ENCODE peak calls at places on chromosomes 4 and X, in five cellular contexts. J is CD4-positive, CD25-positive, alpha-beta regulatory T cell; X is cardiac muscle cell; C is MV-4-11; R is mesothelial cell of epicardium. D is an unnamed sample.

GRCh38 chrX:66046612-66047235 is 6.8 kb upstream of the VSIG4 start:
- DNase-seq in J (no peak), C (peak), R (no peak), X (no peak), D (peak)

GRCh38 chrX:44223150-44223549 is 120.3 kb downstream of the EFHC2 start:
- DNase-seq in C (no peak), X (peak), J (no peak), R (no peak), D (no peak)

GRCh38 chr4:168651374-168651773 is 154.5 kb downstream of the PALLD start:
- DNase-seq in C (no peak), J (no peak), R (no peak), X (no peak), D (no peak)

GRCh38 chr4:133812236-133812635 is 389.4 kb downstream of the PABPC4L start:
- DNase-seq in X (no peak), R (no peak), C (no peak), J (no peak), D (no peak)

GRCh38 chrX:48617542-48618340 is 20.4 kb downstream of the WDR13 start:
- DNase-seq in C (no peak), R (no peak), X (peak), J (no peak), D (no peak)

GRCh38 chrX:120302434-120302833 is 8.8 kb downstream of the TMEM255A start:
- DNase-seq in X (no peak), C (peak), J (peak), R (no peak), D (peak)

GRCh38 chr4:7759221-7759620 is 180.4 kb downstream of the AFAP1 start:
- DNase-seq in R (no peak), J (peak), X (no peak), C (peak), D (peak)

GRCh38 chr4:74190332-74190731 is 32.4 kb downstream of the MTHFD2L start:
- DNase-seq in R (no peak), C (no peak), X (no peak), J (no peak), D (no peak)

GRCh38 chr4:41209187-41209586 is 5.2 kb downstream of the APBB2 start:
- DNase-seq in R (no peak), J (no peak), X (peak), C (no peak), D (no peak)

GRCh38 chr4:95641571-95641970 is 92.8 kb upstream of the UNC5C start:
- DNase-seq in X (no peak), J (no peak), C (no peak), R (no peak), D (no peak)

GRCh38 chrX:39974228-39974627 is 123.5 kb downstream of the BCOR start:
- DNase-seq in R (no peak), J (no peak), C (no peak), X (no peak), D (no peak)

GRCh38 chrX:103356023-103356798 is at the start of gene TCEAL9:
- DNase-seq in R (no peak), C (no peak), X (peak), J (no peak), D (peak)

GRCh38 chrX:153533041-153533565 is 15.7 kb downstream of the ATP2B3 start:
- DNase-seq in X (no peak), C (peak), R (no peak), J (no peak), D (no peak)

GRCh38 chr4:189436207-189436606 is 504.5 kb upstream of the FRG1 start:
- DNase-seq in X (no peak), R (no peak), C (no peak), J (no peak), D (no peak)